ENCODE peak calls at places on chromosome 10, in four cellular contexts. Q is left ventricle myocardium inferior, D is adrenal gland, R is adipocyte. B is an unnamed sample. For H3K4me1, the result is how much of the 10 kb centered on the place peaks cover.

GRCh38 chr10:8079126-8079525 is 24.6 kb downstream of the GATA3 start:
- DNase-seq in R (no peak), Q (no peak), D (no peak), B (no peak)

GRCh38 chr10:101310528-101311439 is 43.2 kb upstream of the BTRC start:
- DNase-seq in D (peak), Q (peak), R (peak), B (no peak)

GRCh38 chr10:132577350-132578005 is 39.9 kb downstream of the INPP5A start:
- DNase-seq in D (no peak), R (no peak), Q (peak), B (no peak)

GRCh38 chr10:132858121-132859081 is 72.5 kb upstream of the NKX6-2 start:
- DNase-seq in R (no peak), Q (peak), D (no peak), B (no peak)

GRCh38 chr10:78231930-78232329 is 198.3 kb downstream of the RPS24 start:
- DNase-seq in Q (peak), D (peak), R (peak), B (no peak)

GRCh38 chr10:78438094-78438906 is 404.6 kb downstream of the RPS24 start:
- DNase-seq in D (peak), Q (no peak), R (no peak), B (no peak)

GRCh38 chr10:34710391-34710751 is 104.7 kb downstream of the PARD3 start:
- DNase-seq in Q (no peak), R (peak), D (peak), B (no peak)

GRCh38 chr10:110141185-110141584 is 66.2 kb upstream of the MXI1 start:
- DNase-seq in D (no peak), Q (no peak), R (no peak), B (no peak)

GRCh38 chr10:112716924-112717348 is 233.1 kb upstream of the TCF7L2 start:
- DNase-seq in Q (no peak), D (no peak), R (peak), B (no peak)

GRCh38 chr10:13001041-13001886 is at the start of gene CCDC3:
- DNase-seq in D (no peak), R (peak), Q (peak), B (no peak)

GRCh38 chr10:68955786-68956532 is at the start of gene DDX21:
- DNase-seq in Q (peak), R (peak), D (peak), B (peak)

GRCh38 chr10:48700493-48700892 is 15.8 kb downstream of the WDFY4 start:
- DNase-seq in Q (no peak), R (no peak), D (no peak), B (no peak)

DNA sequence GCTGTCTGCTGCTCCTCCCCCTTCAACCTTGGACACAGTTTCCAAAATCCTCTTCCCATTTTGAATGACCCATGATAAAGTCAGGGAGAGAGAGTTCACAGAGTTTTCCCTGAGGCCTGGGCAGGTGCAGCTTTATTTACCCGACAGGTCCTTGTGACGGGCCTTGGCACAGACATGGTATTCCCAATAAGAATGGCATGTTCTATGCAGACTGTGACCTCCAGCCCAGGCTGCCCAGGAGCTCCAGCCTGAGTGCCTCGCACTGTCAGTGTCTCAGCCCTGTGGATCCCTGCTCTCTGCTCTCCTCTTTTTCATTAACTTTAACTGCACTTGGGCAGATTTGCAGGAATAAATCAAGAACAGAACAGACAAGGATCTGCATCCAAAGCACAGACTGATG is 225.6 kb downstream of the WDR11 start:
- DNase-seq in Q (peak), R (no peak), D (no peak), B (no peak)
- H3K4me1 ChIP-seq in Q (under half), R (under half), D (under half), B (under half)

DNA sequence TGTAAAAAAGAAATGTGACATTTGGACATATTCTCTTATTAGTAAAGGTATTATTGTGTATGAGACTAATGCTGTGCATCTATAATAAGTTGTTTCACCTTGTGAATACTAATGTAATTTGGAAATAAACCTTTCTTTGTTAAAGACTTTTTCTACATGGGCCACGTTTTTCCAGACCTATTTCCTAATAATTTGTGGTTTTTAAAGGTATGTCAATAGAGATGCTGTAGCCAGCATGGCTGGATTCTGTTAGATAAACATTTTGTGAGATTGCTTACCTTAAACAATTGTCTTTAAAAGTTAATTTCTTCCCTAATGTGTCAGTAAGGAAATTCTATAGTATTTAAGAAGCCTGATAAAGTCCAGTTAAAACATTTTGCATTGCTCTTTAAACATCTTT is 56.0 kb downstream of the KAT6B start:
- DNase-seq in D (no peak), Q (no peak), R (peak), B (no peak)
- H3K4me1 ChIP-seq in D (under half), Q (half or more), R (under half), B (under half)

GRCh38 chr10:31424473-31424872 is 105.5 kb downstream of the ZEB1 start:
- DNase-seq in R (no peak), Q (no peak), D (no peak), B (no peak)
- H3K4me1 ChIP-seq in R (under half), Q (half or more), D (under half), B (under half)

GRCh38 chr10:62058476-62058875 is 157.0 kb downstream of the ARID5B start:
- DNase-seq in Q (no peak), R (peak), D (no peak), B (no peak)
- H3K4me1 ChIP-seq in Q (half or more), R (half or more), D (half or more), B (under half)

GRCh38 chr10:116637830-116638229 is 17.1 kb downstream of the PNLIPRP2 start:
- DNase-seq in R (no peak), D (no peak), Q (no peak), B (no peak)
- H3K4me1 ChIP-seq in R (under half), D (under half), Q (under half), B (under half)

GRCh38 chr10:52447931-52448353 is 133.9 kb downstream of the DKK1 start:
- DNase-seq in R (peak), Q (no peak), D (no peak), B (no peak)
- H3K4me1 ChIP-seq in R (half or more), Q (under half), D (under half), B (under half)

GRCh38 chr10:15775513-15775912 is 55.8 kb upstream of the ITGA8 start:
- DNase-seq in R (peak), D (no peak), Q (no peak), B (no peak)
- H3K4me1 ChIP-seq in R (under half), D (under half), Q (under half), B (under half)